ENCODE peak calls at places on chromosomes 1 and 21, in six cellular contexts. One of them, this sample, is unnamed.

GRCh38 chr1:42777860-42778259 is 6.9 kb upstream of the TMEM269 start:
- DNase-seq in GM12891: no peak
- DNase-seq in K562: peak
- DNase-seq in HepG2: peak
- DNase-seq in GM12878: no peak
- DNase-seq in H1: peak
- DNase-seq in this sample: no peak

GRCh38 chr1:84726593-84727275 is 36.5 kb upstream of the SSX2IP start:
- DNase-seq in GM12891: no peak
- DNase-seq in K562: no peak
- DNase-seq in HepG2: no peak
- DNase-seq in GM12878: no peak
- DNase-seq in H1: no peak
- DNase-seq in this sample: no peak

GRCh38 chr1:97073169-97073568 is 351.6 kb downstream of the PTBP2 start:
- DNase-seq in GM12891: no peak
- DNase-seq in K562: no peak
- DNase-seq in HepG2: no peak
- DNase-seq in GM12878: no peak
- DNase-seq in H1: no peak
- DNase-seq in this sample: no peak

GRCh38 chr1:23283660-23284602 is 60.2 kb downstream of the HNRNPR start:
- DNase-seq in GM12891: no peak
- DNase-seq in K562: no peak
- DNase-seq in HepG2: no peak
- DNase-seq in GM12878: no peak
- DNase-seq in H1: no peak
- DNase-seq in this sample: no peak

GRCh38 chr1:48414264-48414663 is 57.7 kb downstream of the SPATA6 start:
- DNase-seq in GM12891: no peak
- DNase-seq in K562: no peak
- DNase-seq in HepG2: no peak
- DNase-seq in GM12878: no peak
- DNase-seq in H1: no peak
- DNase-seq in this sample: no peak

GRCh38 chr1:168148916-168149315 is 12.2 kb upstream of the GPR161 start:
- DNase-seq in GM12891: no peak
- DNase-seq in K562: no peak
- DNase-seq in HepG2: no peak
- DNase-seq in GM12878: peak
- DNase-seq in H1: no peak
- DNase-seq in this sample: no peak

GRCh38 chr1:17606826-17607440 is 67.4 kb downstream of the ARHGEF10L start:
- DNase-seq in GM12891: peak
- DNase-seq in K562: peak
- DNase-seq in HepG2: peak
- DNase-seq in GM12878: no peak
- DNase-seq in H1: peak
- DNase-seq in this sample: peak

GRCh38 chr1:224507771-224508523 is 73.3 kb upstream of the WDR26 start:
- DNase-seq in GM12891: no peak
- DNase-seq in K562: no peak
- DNase-seq in HepG2: peak
- DNase-seq in GM12878: no peak
- DNase-seq in H1: no peak
- DNase-seq in this sample: no peak

GRCh38 chr1:31912087-31912780 is 25.9 kb downstream of the PTP4A2 start:
- DNase-seq in GM12891: no peak
- DNase-seq in K562: no peak
- DNase-seq in HepG2: no peak
- DNase-seq in GM12878: no peak
- DNase-seq in H1: no peak
- DNase-seq in this sample: no peak

GRCh38 chr1:8603220-8603616 is 214.2 kb downstream of the RERE start:
- DNase-seq in GM12891: no peak
- DNase-seq in K562: no peak
- DNase-seq in HepG2: no peak
- DNase-seq in GM12878: no peak
- DNase-seq in H1: no peak
- DNase-seq in this sample: no peak

GRCh38 chr1:162389021-162389818 is 7.7 kb downstream of the C1orf226 start:
- DNase-seq in GM12891: no peak
- DNase-seq in K562: no peak
- DNase-seq in HepG2: no peak
- DNase-seq in GM12878: no peak
- DNase-seq in H1: peak
- DNase-seq in this sample: no peak

GRCh38 chr21:45875416-45875760 is 106.2 kb upstream of the COL6A1 start:
- DNase-seq in GM12891: no peak
- DNase-seq in K562: no peak
- DNase-seq in HepG2: no peak
- DNase-seq in GM12878: no peak
- DNase-seq in H1: no peak
- DNase-seq in this sample: no peak

GRCh38 chr1:107464827-107465226 is 324.0 kb downstream of the NTNG1 start:
- DNase-seq in GM12891: no peak
- DNase-seq in K562: no peak
- DNase-seq in HepG2: no peak
- DNase-seq in GM12878: no peak
- DNase-seq in H1: no peak
- DNase-seq in this sample: no peak

GRCh38 chr1:236107121-236107907 is 35.0 kb upstream of the GPR137B start:
- DNase-seq in GM12891: no peak
- DNase-seq in K562: no peak
- DNase-seq in HepG2: no peak
- DNase-seq in GM12878: no peak
- DNase-seq in H1: no peak
- DNase-seq in this sample: no peak

GRCh38 chr1:16090076-16090826 is 16.8 kb upstream of the FAM131C start:
- DNase-seq in GM12891: no peak
- DNase-seq in K562: no peak
- DNase-seq in HepG2: no peak
- DNase-seq in GM12878: no peak
- DNase-seq in H1: no peak
- DNase-seq in this sample: no peak

GRCh38 chr1:17892225-17892624 is 137.1 kb downstream of the ACTL8 start:
- DNase-seq in GM12891: no peak
- DNase-seq in K562: no peak
- DNase-seq in HepG2: no peak
- DNase-seq in GM12878: no peak
- DNase-seq in H1: no peak
- DNase-seq in this sample: no peak

GRCh38 chr1:231011963-231012362 is 28.1 kb downstream of the FAM89A start:
- DNase-seq in GM12891: no peak
- DNase-seq in K562: no peak
- DNase-seq in HepG2: no peak
- DNase-seq in GM12878: no peak
- DNase-seq in H1: no peak
- DNase-seq in this sample: no peak

GRCh38 chr21:23612210-23612609 is 1995.1 kb downstream of the MRPL39 start:
- DNase-seq in GM12891: no peak
- DNase-seq in K562: no peak
- DNase-seq in HepG2: no peak
- DNase-seq in GM12878: no peak
- DNase-seq in H1: no peak
- DNase-seq in this sample: no peak

GRCh38 chr1:234611799-234612351 is 1.9 kb upstream of the IRF2BP2 start:
- DNase-seq in GM12891: no peak
- DNase-seq in K562: no peak
- DNase-seq in HepG2: peak
- DNase-seq in GM12878: no peak
- DNase-seq in H1: no peak
- DNase-seq in this sample: no peak

GRCh38 chr1:230976825-230977747 is 1.6 kb downstream of the TTC13 start:
- DNase-seq in GM12891: no peak
- DNase-seq in K562: no peak
- DNase-seq in HepG2: no peak
- DNase-seq in GM12878: no peak
- DNase-seq in H1: no peak
- DNase-seq in this sample: no peak

GRCh38 chr1:12518956-12519707 is 98.9 kb downstream of the DHRS3 start:
- DNase-seq in GM12891: no peak
- DNase-seq in K562: no peak
- DNase-seq in HepG2: no peak
- DNase-seq in GM12878: no peak
- DNase-seq in H1: no peak
- DNase-seq in this sample: no peak

GRCh38 chr1:63723618-63724017 is 50.2 kb upstream of the ROR1 start:
- DNase-seq in GM12891: no peak
- DNase-seq in K562: no peak
- DNase-seq in HepG2: no peak
- DNase-seq in GM12878: no peak
- DNase-seq in H1: no peak
- DNase-seq in this sample: no peak

GRCh38 chr1:64911326-64911725 is 55.0 kb downstream of the JAK1 start:
- DNase-seq in GM12891: no peak
- DNase-seq in K562: no peak
- DNase-seq in HepG2: no peak
- DNase-seq in GM12878: no peak
- DNase-seq in H1: no peak
- DNase-seq in this sample: no peak

GRCh38 chr1:152164542-152165136 is 5.6 kb upstream of the RPTN start:
- DNase-seq in GM12891: no peak
- DNase-seq in K562: no peak
- DNase-seq in HepG2: no peak
- DNase-seq in GM12878: no peak
- DNase-seq in H1: no peak
- DNase-seq in this sample: no peak

GRCh38 chr1:8435569-8436071 is 117.7 kb downstream of the SLC45A1 start:
- DNase-seq in GM12891: no peak
- DNase-seq in K562: no peak
- DNase-seq in HepG2: no peak
- DNase-seq in GM12878: no peak
- DNase-seq in H1: no peak
- DNase-seq in this sample: no peak

GRCh38 chr1:54105080-54105479 is 47.7 kb downstream of the CDCP2 start:
- DNase-seq in GM12891: no peak
- DNase-seq in K562: no peak
- DNase-seq in HepG2: no peak
- DNase-seq in GM12878: no peak
- DNase-seq in H1: peak
- DNase-seq in this sample: no peak

GRCh38 chr1:208247696-208248095 is 3.5 kb upstream of the PLXNA2 start:
- DNase-seq in GM12891: no peak
- DNase-seq in K562: no peak
- DNase-seq in HepG2: no peak
- DNase-seq in GM12878: no peak
- DNase-seq in H1: no peak
- DNase-seq in this sample: no peak

GRCh38 chr1:172682812-172683211 is 23.9 kb downstream of the FASLG start:
- DNase-seq in GM12891: no peak
- DNase-seq in K562: no peak
- DNase-seq in HepG2: no peak
- DNase-seq in GM12878: no peak
- DNase-seq in H1: no peak
- DNase-seq in this sample: no peak
- TF ChIP-seq TAF1 in GM12891: no peak
- TF ChIP-seq TAF1 in K562: no peak
- TF ChIP-seq TAF1 in HepG2: no peak
- TF ChIP-seq TAF1 in GM12878: no peak
- TF ChIP-seq TAF1 in H1: no peak
- TF ChIP-seq TAF1 in this sample: no peak

GRCh38 chr1:27321813-27322568 is at the start of gene TMEM222:
- DNase-seq in GM12891: peak
- DNase-seq in K562: peak
- DNase-seq in HepG2: peak
- DNase-seq in GM12878: peak
- DNase-seq in H1: peak
- DNase-seq in this sample: peak

GRCh38 chr1:27318596-27318995 is 3.4 kb upstream of the TMEM222 start:
- DNase-seq in GM12891: no peak
- DNase-seq in K562: peak
- DNase-seq in HepG2: no peak
- DNase-seq in GM12878: no peak
- DNase-seq in H1: no peak
- DNase-seq in this sample: no peak

GRCh38 chr1:27318137-27318536 is 3.8 kb upstream of the TMEM222 start:
- DNase-seq in GM12891: no peak
- DNase-seq in K562: no peak
- DNase-seq in HepG2: no peak
- DNase-seq in GM12878: no peak
- DNase-seq in H1: no peak
- DNase-seq in this sample: no peak

GRCh38 chr1:27325286-27325685 is 3.3 kb downstream of the TMEM222 start:
- DNase-seq in GM12891: no peak
- DNase-seq in K562: no peak
- DNase-seq in HepG2: no peak
- DNase-seq in GM12878: no peak
- DNase-seq in H1: no peak
- DNase-seq in this sample: no peak

GRCh38 chr1:27322569-27323116 is 680 bp downstream of the TMEM222 start:
- DNase-seq in GM12891: no peak
- DNase-seq in K562: peak
- DNase-seq in HepG2: peak
- DNase-seq in GM12878: no peak
- DNase-seq in H1: no peak
- DNase-seq in this sample: no peak
- TF ChIP-seq POLR2A in GM12891: no peak
- TF ChIP-seq POLR2A in K562: no peak
- TF ChIP-seq POLR2A in HepG2: no peak
- TF ChIP-seq POLR2A in GM12878: no peak
- TF ChIP-seq POLR2A in H1: no peak
- TF ChIP-seq POLR2A in this sample: no peak

DNA sequence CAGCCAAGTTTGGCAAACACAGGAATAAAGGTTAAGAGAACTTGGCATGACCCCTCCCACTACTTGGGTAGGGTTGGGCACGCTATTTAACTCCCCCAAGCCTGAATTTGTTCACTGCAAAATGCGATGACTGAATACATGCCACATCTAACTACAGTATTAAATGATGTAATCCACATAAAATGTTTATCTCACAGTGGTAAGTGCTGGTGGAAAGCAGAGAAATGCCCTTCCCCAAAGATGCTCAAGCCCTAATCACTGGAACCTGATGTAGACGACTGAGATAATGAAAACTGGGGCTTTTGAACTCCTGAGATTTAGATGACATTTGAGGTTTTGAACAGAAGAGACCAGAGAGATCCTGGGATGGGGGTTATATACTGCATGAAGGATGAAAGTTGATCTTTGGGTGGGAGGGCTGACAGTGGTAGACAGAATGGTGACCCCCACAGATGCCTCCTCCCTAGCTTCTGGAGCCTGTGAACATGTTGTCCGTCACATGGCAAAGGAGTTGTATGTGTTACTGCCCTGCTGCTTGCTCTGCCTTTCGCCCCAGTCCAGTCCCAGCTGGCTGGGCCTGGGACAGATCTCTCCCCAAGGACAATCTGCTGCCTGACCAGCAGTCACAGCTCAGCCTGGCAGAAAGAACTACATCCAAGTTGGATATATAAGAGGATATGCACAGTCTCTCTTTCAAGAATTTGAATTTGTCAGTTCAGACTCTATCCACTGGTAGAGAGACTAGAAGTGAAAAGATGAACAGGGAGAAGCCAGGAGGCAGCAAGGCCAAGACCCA is 120.8 kb downstream of the DAB1 start:
- DNase-seq in GM12891: no peak
- DNase-seq in K562: no peak
- DNase-seq in HepG2: no peak
- DNase-seq in GM12878: no peak
- DNase-seq in H1: no peak
- DNase-seq in this sample: no peak
- TF ChIP-seq TAF1 in GM12891: no peak
- TF ChIP-seq TAF1 in K562: no peak
- TF ChIP-seq TAF1 in HepG2: no peak
- TF ChIP-seq TAF1 in GM12878: no peak
- TF ChIP-seq TAF1 in H1: no peak
- TF ChIP-seq TAF1 in this sample: no peak

GRCh38 chr1:7146710-7147109 is 361.5 kb downstream of the CAMTA1 start:
- DNase-seq in GM12891: no peak
- DNase-seq in K562: no peak
- DNase-seq in HepG2: no peak
- DNase-seq in GM12878: no peak
- DNase-seq in H1: no peak
- DNase-seq in this sample: no peak
- TF ChIP-seq POLR2A in GM12891: no peak
- TF ChIP-seq POLR2A in K562: no peak
- TF ChIP-seq POLR2A in HepG2: no peak
- TF ChIP-seq POLR2A in GM12878: no peak
- TF ChIP-seq POLR2A in H1: no peak
- TF ChIP-seq POLR2A in this sample: no peak

This sample was measured in GM12892.